ENCODE peak calls at places on chromosomes 12 and 14, in five cellular contexts. R is mucosa of gallbladder; Q is tibial artery; P is kidney tubule cell; B is CD4-positive, alpha-beta T cell. Y is an unnamed sample.

GRCh38 chr12:2138871-2139308 is 86.1 kb downstream of the CACNA1C start:
- DNase-seq in P (no peak), Q (no peak), R (no peak), B (no peak), Y (no peak)

GRCh38 chr12:107526555-107527180 is 158.9 kb upstream of the PWP1 start:
- DNase-seq in R (no peak), P (no peak), Q (no peak), B (no peak), Y (no peak)

GRCh38 chr12:68673788-68674187 is 13.0 kb upstream of the NUP107 start:
- DNase-seq in Q (no peak), B (no peak), P (no peak), R (no peak), Y (no peak)

GRCh38 chr12:122125452-122126341 is 47.1 kb downstream of the MLXIP start:
- DNase-seq in R (no peak), Q (no peak), P (no peak), B (no peak), Y (no peak)

GRCh38 chr14:92751819-92752218 is 3.4 kb upstream of the LGMN start:
- DNase-seq in P (no peak), Q (no peak), R (no peak), B (no peak), Y (no peak)

GRCh38 chr12:97612075-97612474 is 149.5 kb downstream of the RMST start:
- DNase-seq in B (no peak), P (no peak), R (no peak), Q (no peak), Y (no peak)

GRCh38 chr12:111363578-111363977 is 5.3 kb downstream of the PHETA1 start:
- DNase-seq in R (no peak), P (peak; percentile 69), B (no peak), Q (no peak), Y (no peak)

GRCh38 chr14:56759633-56760032 is 50.6 kb downstream of the OTX2 start:
- DNase-seq in B (no peak), Q (no peak), P (no peak), R (no peak), Y (no peak)

GRCh38 chr14:30445852-30446251 is 113.1 kb upstream of the G2E3 start:
- DNase-seq in B (no peak), P (no peak), R (no peak), Q (no peak), Y (no peak)

GRCh38 chr14:79542121-79542520 is 669.2 kb downstream of the DIO2 start:
- DNase-seq in P (no peak), R (no peak), B (no peak), Q (no peak), Y (no peak)

GRCh38 chr14:23434488-23435219 is 806 bp downstream of the MYH7 start:
- DNase-seq in R (no peak), P (no peak), B (no peak), Q (no peak), Y (no peak)

GRCh38 chr14:20332946-20333782 is at the start of gene CCNB1IP1:
- DNase-seq in B (peak; percentile 18), Q (peak; percentile 61), P (peak; percentile 89), R (peak; percentile 78), Y (peak; percentile 84)

GRCh38 chr12:25557830-25558436 is 4.8 kb upstream of the LMNTD1 start:
- DNase-seq in R (no peak), B (no peak), Q (no peak), P (peak; percentile 58), Y (peak; percentile 6)

GRCh38 chr12:105523164-105524057 is 192.9 kb downstream of the C12orf75 start:
- DNase-seq in Q (peak; percentile 75), P (peak; percentile 13), R (peak; percentile 68), B (no peak), Y (peak; percentile 72)

Y was measured in skeletal muscle cell.